ENCODE peak calls at places on chromosome 7, in seven cellular contexts. J is heart left ventricle, D is stomach, Z is HCT116, N is A549, O is GM12878, A is tibial nerve. S is an unnamed sample.

GRCh38 chr7:48728799-48729198 is 195.5 kb upstream of the CDC14C start:
- DNase-seq in Z (no peak), N (no peak), O (no peak), D (no peak), J (no peak), A (no peak), S (no peak)

GRCh38 chr7:139870406-139870805 is 41.3 kb downstream of the TBXAS1 start:
- DNase-seq in Z (no peak), D (no peak), N (no peak), J (no peak), A (no peak), O (no peak), S (peak)

GRCh38 chr7:120272261-120272895 is 597 bp upstream of the KCND2 start:
- DNase-seq in N (peak), J (no peak), O (peak), D (no peak), A (no peak), Z (peak), S (no peak)

GRCh38 chr7:130144632-130145171 is 60.5 kb downstream of the TMEM209 start:
- DNase-seq in O (no peak), Z (peak), J (no peak), A (no peak), N (peak), D (no peak), S (no peak)

GRCh38 chr7:48244902-48245301 is 73.6 kb downstream of the ABCA13 start:
- DNase-seq in Z (no peak), J (peak), N (no peak), D (no peak), O (no peak), A (peak), S (no peak)

GRCh38 chr7:94632338-94633024 is 23.5 kb downstream of the SGCE start:
- DNase-seq in J (no peak), D (no peak), N (no peak), O (no peak), Z (no peak), A (no peak), S (no peak)

GRCh38 chr7:66070222-66070621 is 5.4 kb upstream of the ASL start:
- DNase-seq in A (no peak), O (no peak), Z (no peak), N (no peak), D (no peak), J (no peak), S (no peak)

GRCh38 chr7:1742555-1743303 is 72.7 kb downstream of the ELFN1 start:
- DNase-seq in Z (no peak), J (peak), O (no peak), D (peak), N (no peak), A (no peak), S (peak)

GRCh38 chr7:29140873-29141468 is 5.4 kb downstream of the CPVL start:
- DNase-seq in D (no peak), N (no peak), Z (no peak), A (no peak), O (no peak), J (no peak), S (peak)

GRCh38 chr7:138325434-138325833 is 134.6 kb upstream of the TRIM24 start:
- DNase-seq in D (no peak), O (no peak), N (no peak), J (no peak), A (no peak), Z (no peak), S (no peak)

DNA sequence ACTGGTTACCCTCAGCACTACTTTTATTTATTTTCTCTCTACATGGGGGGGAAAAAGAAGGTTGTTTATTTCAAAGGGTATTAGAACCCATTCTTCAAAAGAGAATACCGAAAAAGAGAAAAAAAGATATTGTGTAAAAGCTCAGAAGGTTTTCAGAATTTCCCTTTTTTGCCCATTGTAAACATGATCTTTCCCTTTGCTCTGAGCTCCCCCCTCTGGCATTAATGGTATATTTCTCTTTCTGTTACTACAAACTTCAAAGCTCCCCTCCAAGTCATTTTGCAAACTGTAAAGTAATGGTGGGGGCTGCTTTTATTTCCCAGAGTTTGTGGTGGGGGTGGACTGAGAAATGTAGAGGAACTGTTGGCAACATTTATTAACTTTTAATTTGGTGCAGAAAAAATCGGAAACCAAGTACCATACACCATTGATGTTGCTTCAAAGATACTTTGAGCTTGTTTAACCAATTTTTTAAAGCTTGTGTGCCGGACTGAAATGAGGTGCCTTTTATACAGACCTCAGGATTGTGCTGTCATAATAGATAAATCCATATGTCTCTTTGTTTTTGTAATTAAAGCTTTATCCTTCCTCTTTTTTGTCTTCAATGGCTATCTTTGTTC is 181.5 kb downstream of the EXOC4 start:
- DNase-seq in D (no peak), A (no peak), O (no peak), N (peak), J (no peak), Z (no peak), S (no peak)
- TF ChIP-seq CTCF in D (no peak), A (peak), O (peak), N (peak), J (peak), Z (no peak), S (no peak)

GRCh38 chr7:74527842-74528241 is 74.1 kb downstream of the GTF2IRD1 start:
- DNase-seq in N (no peak), O (no peak), J (no peak), Z (no peak), D (peak), A (no peak), S (peak)
- TF ChIP-seq POLR2A in N (no peak), O (no peak), J (no peak), Z (no peak), D (no peak), A (no peak), S (no peak)

DNA sequence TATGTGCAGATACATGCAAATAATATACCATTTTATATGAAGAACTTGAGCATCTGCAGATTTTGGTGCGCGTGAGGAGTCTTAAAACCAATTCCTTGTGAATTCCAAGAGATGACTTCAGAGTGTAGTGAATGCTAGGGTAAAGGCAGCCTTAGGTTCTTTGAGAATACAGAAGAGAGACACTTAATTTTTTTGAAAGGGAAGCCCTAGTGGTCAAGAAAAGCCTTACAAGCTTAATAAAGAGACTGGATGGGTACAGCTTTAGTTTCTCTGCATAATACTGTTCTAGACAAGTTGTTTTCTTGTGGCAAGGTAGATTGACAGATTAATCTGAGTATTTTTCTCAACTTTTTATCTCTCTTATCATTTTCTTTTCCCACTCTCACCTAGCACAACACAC is 636.5 kb downstream of the DNAJB9 start:
- DNase-seq in A (no peak), O (no peak), Z (no peak), N (no peak), D (no peak), J (no peak), S (no peak)
- TF ChIP-seq CTCF in A (no peak), O (peak), Z (no peak), N (no peak), D (no peak), J (no peak), S (no peak)

GRCh38 chr7:98626393-98627061 is 9.4 kb downstream of the NPTX2 start:
- DNase-seq in O (no peak), D (no peak), N (no peak), A (no peak), Z (no peak), J (no peak), S (no peak)
- TF ChIP-seq POLR2A in O (no peak), D (no peak), N (no peak), A (no peak), Z (no peak), J (no peak), S (no peak)

DNA sequence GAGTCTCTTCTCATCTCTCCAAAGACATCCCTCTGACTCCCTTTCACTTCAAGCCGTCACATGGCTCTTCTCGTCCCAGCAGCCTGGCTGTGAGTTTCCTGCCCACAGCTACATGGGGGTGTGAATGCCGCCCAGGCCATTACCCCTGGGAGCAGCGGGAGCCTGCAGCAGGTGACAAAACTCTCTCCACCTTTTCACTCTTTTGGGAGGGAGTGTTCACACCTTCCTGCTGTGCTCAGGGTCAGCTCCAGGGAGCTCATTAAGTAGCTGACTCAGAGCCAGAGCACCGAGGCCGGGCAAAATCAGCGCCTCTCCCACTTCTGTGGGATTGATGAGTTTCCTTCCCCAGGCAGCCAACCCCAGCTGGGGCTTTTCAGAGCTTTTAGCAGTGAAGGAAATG is 271.3 kb downstream of the TYW1 start:
- DNase-seq in D (no peak), N (no peak), O (no peak), A (no peak), Z (no peak), J (no peak), S (no peak)
- TF ChIP-seq CTCF in D (no peak), N (no peak), O (no peak), A (no peak), Z (no peak), J (no peak), S (no peak)

DNA sequence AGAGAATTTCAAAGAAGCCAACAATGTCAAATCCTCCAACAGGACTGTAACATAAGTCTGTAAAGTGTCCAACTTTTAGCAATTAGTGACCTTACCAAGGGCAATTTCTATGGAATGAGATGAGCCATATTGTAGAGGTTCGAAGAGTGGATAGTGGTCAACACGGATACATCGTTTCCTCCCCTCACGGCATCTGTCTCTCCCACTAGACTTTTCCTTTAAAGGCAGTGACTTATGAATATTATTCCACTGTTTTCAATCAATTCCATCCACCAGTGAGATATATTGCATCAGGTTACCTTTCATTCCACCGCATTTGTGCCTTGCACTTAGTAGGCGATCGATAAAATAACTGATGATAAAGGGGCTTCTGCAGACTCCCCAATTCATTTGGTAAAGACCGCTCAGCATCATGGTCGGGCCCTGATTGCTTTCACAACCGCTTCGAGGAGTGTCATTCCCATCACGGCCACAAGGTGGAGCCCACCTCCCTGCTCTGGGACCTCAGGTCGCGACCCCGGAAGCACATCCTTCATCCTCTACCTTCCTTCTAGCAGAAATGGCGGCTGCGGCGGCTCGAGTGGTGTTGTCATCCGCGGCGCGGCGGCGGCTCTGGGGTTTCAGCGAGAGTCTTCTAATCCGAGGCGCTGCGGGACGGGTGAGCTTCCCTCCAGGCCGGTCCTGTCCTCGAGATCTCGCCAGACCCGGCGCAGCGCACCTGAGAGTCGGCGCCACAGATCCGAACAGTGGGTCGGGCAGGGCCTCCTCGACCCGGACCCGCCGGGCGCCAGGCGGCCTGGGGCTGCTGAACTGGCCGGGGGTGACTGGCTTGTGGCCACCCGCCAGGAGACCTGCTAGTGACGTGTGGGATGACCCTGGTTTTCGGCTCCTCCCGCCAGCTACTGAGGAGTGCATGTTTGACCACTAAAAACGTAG is at the start of gene PMPCB:
- DNase-seq in N (peak), D (peak), O (peak), Z (peak), J (peak), A (peak), S (peak)
- TF ChIP-seq POLR2A in N (peak), D (no peak), O (peak), Z (no peak), J (no peak), A (no peak), S (no peak)

DNA sequence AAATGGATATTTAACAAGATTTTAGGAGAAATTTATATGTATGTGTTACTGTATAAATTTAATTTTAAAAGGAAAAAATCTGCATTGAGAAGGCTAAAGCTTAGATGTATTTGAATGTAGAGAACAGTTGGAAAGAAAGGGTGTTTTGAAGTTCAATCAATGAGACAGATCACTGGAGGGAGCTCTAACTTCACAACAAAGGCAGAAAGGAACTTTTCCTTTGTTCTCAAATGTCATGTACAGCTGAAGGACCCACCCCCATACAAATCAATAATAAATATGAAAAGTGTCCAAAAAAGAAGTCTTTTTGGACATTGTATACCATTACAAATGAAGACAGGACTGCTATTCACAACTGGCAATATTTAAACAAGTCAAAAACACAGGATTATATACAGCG is 403.4 kb downstream of the DNAJB9 start:
- DNase-seq in N (no peak), A (no peak), O (no peak), Z (peak), D (no peak), J (no peak), S (no peak)
- TF ChIP-seq CTCF in N (peak), A (no peak), O (no peak), Z (peak), D (no peak), J (no peak), S (no peak)

GRCh38 chr7:158849553-158850389 is 6.6 kb upstream of the DYNC2I1 start:
- DNase-seq in N (no peak), J (no peak), O (no peak), A (no peak), Z (no peak), D (peak), S (no peak)
- TF ChIP-seq POLR2A in N (no peak), J (no peak), O (no peak), A (no peak), Z (no peak), D (no peak), S (no peak)

GRCh38 chr7:70040971-70041766 is 442.9 kb downstream of the AUTS2 start:
- DNase-seq in O (no peak), J (no peak), D (no peak), Z (no peak), A (no peak), N (peak), S (no peak)
- TF ChIP-seq CTCF in O (peak), J (peak), D (peak), Z (no peak), A (peak), N (peak), S (no peak)